ENCODE peak calls at places on chromosome 12, in four cellular contexts. P is heart left ventricle, T is psoas muscle, J is GM23338. W is an unnamed sample. For H3K36me3, the result is how much of the 10 kb centered on the place peaks cover.

GRCh38 chr12:63083046-63083445 is 68.0 kb downstream of the AVPR1A start:
- DNase-seq in J (no peak), P (no peak), T (no peak), W (no peak)

GRCh38 chr12:53925006-53925405 is 13.6 kb upstream of the HOXC13 start:
- DNase-seq in P (no peak), T (no peak), J (no peak), W (no peak)

GRCh38 chr12:646303-647038 is 16.8 kb downstream of the NINJ2 start:
- DNase-seq in T (peak), P (peak), J (no peak), W (no peak)

GRCh38 chr12:40015360-40015759 is 90.5 kb downstream of the SLC2A13 start:
- DNase-seq in J (no peak), P (no peak), T (no peak), W (no peak)

GRCh38 chr12:128606040-128606439 is 217.7 kb downstream of the SLC15A4 start:
- DNase-seq in T (no peak), P (no peak), J (no peak), W (no peak)

GRCh38 chr12:62530596-62530995 is 64.0 kb downstream of the MON2 start:
- DNase-seq in J (no peak), P (no peak), T (no peak), W (no peak)

GRCh38 chr12:56188116-56188785 is 1.0 kb downstream of the SMARCC2 start:
- DNase-seq in J (no peak), T (no peak), P (no peak), W (no peak)

GRCh38 chr12:81209001-81209400 is 131.1 kb downstream of the ACSS3 start:
- DNase-seq in T (no peak), P (no peak), J (no peak), W (no peak)

GRCh38 chr12:91846466-91847055 is 299.1 kb downstream of the BTG1 start:
- DNase-seq in P (no peak), T (no peak), J (no peak), W (no peak)
- H3K27ac ChIP-seq in P (no peak), T (no peak), J (no peak), W (no peak)

DNA sequence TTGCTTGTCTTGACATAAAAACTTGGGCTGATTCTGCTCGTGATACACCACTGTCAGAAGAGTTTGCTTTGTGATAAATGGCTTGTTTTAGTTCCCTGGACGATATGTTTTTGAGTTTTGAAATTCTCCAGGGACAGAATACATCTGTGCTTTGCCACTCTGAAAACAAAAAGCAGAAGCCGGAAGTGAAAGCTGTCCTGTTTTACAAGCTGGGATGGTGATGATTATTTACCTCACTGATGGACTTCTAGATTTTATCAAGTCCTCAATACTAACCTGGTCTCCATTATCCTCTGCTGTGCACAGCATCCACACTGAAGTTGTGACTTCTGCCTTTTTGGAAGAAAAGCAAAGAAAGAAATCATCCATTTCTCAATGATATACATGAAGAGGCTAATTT is 251.6 kb downstream of the TRHDE start:
- DNase-seq in J (no peak), P (no peak), T (no peak), W (no peak)
- H3K36me3 ChIP-seq in J (under half), P (under half), T (under half), W (under half)

GRCh38 chr12:6613776-6614512 is 6.8 kb upstream of the CHD4 start:
- DNase-seq in J (peak), T (peak), P (peak), W (peak)

GRCh38 chr12:6615802-6616201 is 8.6 kb upstream of the CHD4 start:
- DNase-seq in T (no peak), J (no peak), P (no peak), W (no peak)

GRCh38 chr12:6613015-6613775 is 6.0 kb upstream of the CHD4 start:
- DNase-seq in J (peak), T (peak), P (peak), W (peak)

GRCh38 chr12:6612652-6613014 is 5.5 kb upstream of the CHD4 start:
- DNase-seq in J (no peak), T (no peak), P (no peak), W (no peak)

GRCh38 chr12:6614513-6615177 is 7.5 kb upstream of the CHD4 start:
- DNase-seq in J (peak), T (no peak), P (no peak), W (no peak)
- TF ChIP-seq CTCF in J (no peak), T (no peak), P (no peak), W (no peak)

GRCh38 chr12:25745281-25745680 is 192.2 kb upstream of the LMNTD1 start:
- DNase-seq in P (no peak), T (no peak), J (no peak), W (no peak)
- H3K27ac ChIP-seq in P (no peak), T (no peak), J (no peak), W (no peak)

W was measured in kidney.